ENCODE peak calls at places on chromosomes 4 and X, in six cellular contexts. Y, V, F, L, Z and H are unnamed samples.

GRCh38 chrX:81082649-81083048 is 119.1 kb downstream of the HMGN5 start:
- DNase-seq in F (no peak), Y (no peak), Z (no peak), L (no peak), V (no peak), H (no peak)

GRCh38 chr4:2318476-2318875 is 56.6 kb upstream of the MXD4 start:
- DNase-seq in Y (no peak), Z (no peak), V (no peak), L (no peak), F (no peak), H (no peak)

GRCh38 chr4:174702974-174703478 is 126.0 kb downstream of the GLRA3 start:
- DNase-seq in L (no peak), V (no peak), Y (no peak), Z (no peak), F (no peak), H (no peak)

GRCh38 chr4:181301735-181302380 is 941.3 kb upstream of the TENM3 start:
- DNase-seq in F (peak; percentile 69), L (peak; percentile 45), Y (no peak), V (peak; percentile 41), Z (peak; percentile 32), H (no peak)

GRCh38 chrX:154730271-154730883 is 20.5 kb downstream of the GAB3 start:
- DNase-seq in Z (no peak), L (peak; percentile 30), V (no peak), Y (no peak), F (no peak), H (no peak)

GRCh38 chr4:73895201-73896177 is 26.3 kb downstream of the CXCL1 start:
- DNase-seq in Z (no peak), V (no peak), F (no peak), L (no peak), Y (no peak), H (no peak)

GRCh38 chrX:34300871-34301270 is 168.8 kb upstream of the FAM47A start:
- DNase-seq in F (no peak), Y (no peak), L (peak; percentile 44), Z (peak; percentile 6), V (peak; percentile 0), H (peak; percentile 59)

GRCh38 chr4:39698424-39699009 is 581 bp downstream of the UBE2K start:
- DNase-seq in L (peak; percentile 69), F (peak; percentile 81), Z (peak; percentile 25), Y (no peak), V (no peak), H (peak; percentile 25)

GRCh38 chrX:152907084-152907651 is 9.3 kb downstream of the ZNF185 start:
- DNase-seq in Y (no peak), Z (no peak), V (no peak), F (no peak), L (peak; percentile 28), H (no peak)

GRCh38 chr4:79025170-79025569 is 85.9 kb upstream of the PAQR3 start:
- DNase-seq in L (no peak), Z (peak; percentile 21), V (no peak), F (no peak), Y (no peak), H (no peak)

GRCh38 chrX:25597561-25597960 is 540.6 kb upstream of the MAGEB18 start:
- DNase-seq in Z (no peak), V (no peak), L (no peak), Y (no peak), F (no peak), H (no peak)

GRCh38 chr4:126137782-126138170 is 823.0 kb downstream of the FAT4 start:
- DNase-seq in V (no peak), L (no peak), Y (no peak), Z (no peak), F (no peak), H (no peak)

GRCh38 chr4:136637071-136637777 is 895.1 kb downstream of the PCDH18 start:
- DNase-seq in V (peak; percentile 15), Y (no peak), L (peak; percentile 11), F (peak; percentile 73), Z (peak; percentile 28), H (peak; percentile 16)

GRCh38 chrX:1903380-1903935 is 288.6 kb downstream of the ASMT start:
- DNase-seq in L (no peak), Y (no peak), V (peak; percentile 63), Z (peak; percentile 70), F (no peak), H (no peak)

GRCh38 chr4:75673959-75674328 is 733 bp upstream of the G3BP2 start:
- DNase-seq in L (peak; percentile 31), V (no peak), Z (no peak), Y (no peak), F (no peak), H (peak; percentile 3)

GRCh38 chr4:156941940-156942548 is 29.6 kb downstream of the PDGFC start:
- DNase-seq in L (no peak), Z (peak; percentile 98), V (no peak), Y (no peak), F (no peak), H (peak; percentile 6)

GRCh38 chr4:152575533-152575932 is 39.6 kb upstream of the FBXW7 start:
- DNase-seq in Y (no peak), V (no peak), F (no peak), Z (peak; percentile 33), L (no peak), H (no peak)

DNA sequence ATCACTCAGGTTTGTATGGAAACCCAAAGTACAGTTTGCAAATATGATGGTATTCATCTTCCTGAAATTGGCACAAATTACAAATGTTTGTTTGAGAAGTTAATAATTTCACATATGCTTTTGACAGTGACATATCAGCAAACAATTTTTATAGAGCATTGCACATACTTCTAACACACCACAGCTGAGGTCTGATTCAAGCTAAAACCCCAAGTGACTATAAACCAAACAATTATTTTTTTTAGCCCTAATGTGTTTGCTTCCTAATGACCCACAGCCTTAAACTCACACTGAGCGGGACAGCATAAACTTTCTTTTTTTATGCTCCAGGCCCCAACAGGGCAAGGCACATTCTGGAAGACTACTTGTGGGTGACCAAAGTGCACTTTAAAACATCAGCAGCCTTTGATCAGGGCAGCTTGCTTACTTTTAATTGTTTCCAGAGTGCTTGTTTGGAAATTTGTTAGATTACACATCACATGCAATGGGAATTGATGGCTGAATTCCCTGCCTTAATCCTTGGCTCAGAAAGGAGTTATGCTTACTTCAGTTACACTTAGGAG is 502.7 kb upstream of the SLIT2 start:
- DNase-seq in F (no peak), L (no peak), Y (no peak), Z (no peak), V (no peak), H (no peak)
- TF ChIP-seq YY1 in F (no peak), L (no peak), Y (no peak), Z (no peak), V (no peak), H (no peak)

DNA sequence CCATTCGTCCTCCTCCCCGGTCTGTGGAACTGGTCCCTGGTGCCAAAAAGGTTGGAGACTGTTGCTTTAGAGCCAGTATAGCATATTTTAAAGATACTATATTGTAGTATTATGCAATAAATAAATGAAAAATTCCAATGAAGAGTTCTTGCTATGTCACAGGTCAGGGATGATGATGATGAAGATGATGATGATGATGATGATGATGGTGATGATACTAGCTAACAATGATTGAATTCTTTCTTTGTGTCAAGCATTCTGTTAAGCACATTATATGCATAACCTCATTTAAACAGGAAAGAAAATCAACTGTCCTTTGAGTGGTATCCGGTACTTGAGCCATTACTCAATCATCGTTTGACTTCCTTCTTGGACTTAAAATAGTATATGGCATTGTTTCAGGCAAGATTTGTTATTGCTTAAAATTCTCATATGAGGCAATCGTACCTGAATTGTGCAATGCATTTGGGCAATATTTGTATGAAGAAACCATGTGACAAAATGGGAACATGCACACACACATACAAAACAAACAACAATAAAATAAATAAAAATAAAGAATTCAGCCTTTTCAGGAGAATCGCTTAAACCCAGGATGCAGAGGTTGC is 22.8 kb upstream of the TLR2 start:
- DNase-seq in Y (no peak), F (no peak), L (no peak), V (no peak), Z (no peak), H (no peak)
- TF ChIP-seq ZNF274 in Y (no peak), F (no peak), L (no peak), V (no peak), Z (no peak), H (no peak)

GRCh38 chrX:16196829-16197228 is 29.5 kb downstream of the MAGEB17 start:
- DNase-seq in L (peak; percentile 29), V (no peak), F (no peak), Y (no peak), Z (no peak), H (no peak)
- TF ChIP-seq YY1 in L (no peak), V (no peak), F (no peak), Y (no peak), Z (no peak), H (no peak)

DNA sequence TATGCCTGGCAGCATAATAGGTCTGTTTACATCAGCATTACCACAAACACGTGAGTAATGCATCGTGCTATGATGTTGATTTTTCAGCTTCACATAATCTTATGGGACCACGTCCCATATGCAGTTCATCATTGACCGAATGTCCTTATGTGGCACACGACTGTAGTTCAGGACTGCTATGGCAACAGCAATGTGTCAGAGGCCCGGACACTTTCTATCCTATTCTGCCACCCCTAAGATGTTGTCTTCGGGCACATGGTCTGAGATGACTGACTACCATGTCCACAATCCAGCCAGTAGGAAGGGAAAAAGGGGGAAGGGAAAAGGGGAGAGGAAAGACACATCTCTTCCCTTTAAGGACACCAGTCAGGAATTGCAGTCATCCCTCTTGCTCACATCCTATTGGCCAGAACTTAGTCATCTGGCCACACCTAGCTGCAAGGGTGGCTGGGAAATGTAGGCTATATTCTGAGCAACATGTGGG is 196.0 kb upstream of the RBPJ start:
- DNase-seq in F (no peak), V (peak; percentile 19), L (no peak), Y (no peak), Z (no peak), H (no peak)
- TF ChIP-seq ZNF274 in F (no peak), V (no peak), L (no peak), Y (no peak), Z (no peak), H (no peak)

DNA sequence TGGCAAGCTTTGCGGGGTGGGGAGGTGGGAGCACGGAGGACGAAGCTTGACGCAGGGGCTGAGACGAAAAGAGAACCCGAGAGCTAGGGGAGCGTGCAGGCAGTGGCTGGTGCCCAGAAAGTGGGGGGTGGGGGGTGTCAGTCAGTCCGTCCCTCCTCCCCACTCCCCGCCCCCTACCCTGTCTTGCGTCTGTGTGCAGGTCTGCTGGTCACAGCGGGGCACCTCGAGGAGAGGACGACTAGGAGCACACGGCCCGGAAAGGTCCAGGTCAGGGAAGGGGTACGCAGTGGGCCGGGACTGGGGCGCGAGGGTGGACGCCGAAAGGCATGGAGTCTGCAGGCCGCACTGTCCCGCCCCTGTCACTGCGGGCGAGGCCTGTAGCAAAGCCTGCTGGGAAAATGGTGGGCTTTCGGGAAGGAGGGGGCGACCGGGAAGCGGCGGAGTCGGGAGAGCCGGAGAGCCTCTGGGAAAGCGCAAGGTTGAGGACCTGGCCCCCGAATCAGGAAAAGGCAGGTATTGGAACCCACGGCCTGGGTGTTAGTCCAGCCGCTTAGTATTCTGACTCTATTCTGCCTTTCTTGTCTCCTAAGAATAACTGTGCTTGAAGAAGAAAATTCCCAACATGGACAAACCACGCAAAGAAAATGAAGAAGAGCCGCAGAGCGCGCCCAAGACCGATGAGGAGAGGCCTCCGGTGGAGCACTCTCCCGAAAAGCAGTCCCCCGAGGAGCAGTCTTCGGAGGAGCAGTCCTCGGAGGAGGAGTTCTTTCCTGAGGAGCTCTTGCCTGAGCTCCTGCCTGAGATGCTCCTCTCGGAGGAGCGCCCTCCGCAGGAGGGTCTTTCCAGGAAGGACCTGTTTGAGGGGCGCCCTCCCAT is 758 bp downstream of the TCEAL1 start:
- DNase-seq in F (peak; percentile 67), Y (no peak), L (peak; percentile 67), V (no peak), Z (peak; percentile 39), H (peak; percentile 74)
- TF ChIP-seq YY1 in F (no peak), Y (peak; percentile 54), L (no peak), V (no peak), Z (peak; percentile 48), H (peak; percentile 32)